ENCODE peak calls at places on chromosome 15, in nine cellular contexts. F is MM.1S, O is SK-N-SH, H is neural progenitor cell, A is hepatocyte, J is GM23338, D is PC-3, I is HCT116, K is OCI-LY7. L is an unnamed sample. For H3K4me1, the result is how much of the 10 kb centered on the place peaks cover.

GRCh38 chr15:98347001-98347400 is 301.3 kb upstream of the IGF1R start:
- DNase-seq in F (no peak), O (no peak), H (no peak), A (no peak), J (no peak), D (no peak), I (no peak), K (no peak), L (no peak)

GRCh38 chr15:51735611-51736010 is 1.8 kb downstream of the LYSMD2 start:
- DNase-seq in F (no peak), O (peak), H (no peak), A (no peak), J (no peak), D (no peak), I (no peak), K (no peak), L (no peak)

GRCh38 chr15:57213783-57214366 is 162.4 kb upstream of the CGNL1 start:
- DNase-seq in F (peak), O (peak), H (peak), A (peak), J (no peak), D (peak), I (peak), K (peak), L (peak)

GRCh38 chr15:95520511-95520910 is 810.0 kb upstream of the NR2F2 start:
- DNase-seq in F (no peak), O (no peak), H (no peak), A (no peak), J (no peak), D (no peak), I (no peak), K (no peak), L (no peak)

GRCh38 chr15:69160976-69161877 is 792 bp downstream of the GLCE start:
- DNase-seq in F (peak), O (peak), H (peak), A (peak), J (peak), D (peak), I (peak), K (peak), L (peak)

GRCh38 chr15:34331809-34332208 is 5.8 kb downstream of the SLC12A6 start:
- DNase-seq in F (no peak), O (no peak), H (no peak), A (no peak), J (no peak), D (no peak), I (no peak), K (no peak), L (no peak)

GRCh38 chr15:96119734-96120133 is 210.8 kb upstream of the NR2F2 start:
- DNase-seq in F (no peak), O (no peak), H (no peak), A (no peak), J (peak), D (no peak), I (no peak), K (no peak), L (no peak)

GRCh38 chr15:26889298-26889898 is 22.5 kb downstream of the GABRA5 start:
- DNase-seq in F (peak), O (peak), H (peak), A (peak), J (peak), D (peak), I (peak), K (peak), L (peak)

GRCh38 chr15:81002254-81003022 is 1.7 kb downstream of the TLNRD1 start:
- DNase-seq in F (peak), O (no peak), H (peak), A (no peak), J (peak), D (no peak), I (no peak), K (no peak), L (peak)

GRCh38 chr15:35120173-35120572 is 35.1 kb upstream of the NANOGP8 start:
- DNase-seq in F (no peak), O (no peak), H (no peak), A (no peak), J (no peak), D (no peak), I (no peak), K (no peak), L (no peak)

GRCh38 chr15:57610130-57610529 is 18.4 kb downstream of the MYZAP start:
- DNase-seq in F (no peak), O (no peak), H (no peak), A (peak), J (no peak), D (peak), I (peak), K (no peak), L (peak)

GRCh38 chr15:99315636-99316035 is 64.4 kb downstream of the LRRC28 start:
- DNase-seq in F (no peak), O (no peak), H (no peak), A (no peak), J (peak), D (peak), I (peak), K (no peak), L (no peak)

GRCh38 chr15:98514034-98514622 is 134.2 kb upstream of the IGF1R start:
- DNase-seq in F (no peak), O (no peak), H (no peak), A (no peak), J (no peak), D (no peak), I (no peak), K (no peak), L (no peak)

GRCh38 chr15:56244811-56245576 is 1.3 kb upstream of the RFX7 start:
- DNase-seq in F (no peak), O (no peak), H (peak), A (peak), J (peak), D (no peak), I (no peak), K (peak), L (no peak)

GRCh38 chr15:49215768-49216739 is 46.0 kb downstream of the GALK2 start:
- DNase-seq in F (no peak), O (no peak), H (peak), A (no peak), J (peak), D (peak), I (peak), K (peak), L (no peak)

GRCh38 chr15:75577401-75578205 is 1.5 kb downstream of the PTPN9 start:
- DNase-seq in F (no peak), O (peak), H (no peak), A (no peak), J (peak), D (peak), I (no peak), K (peak), L (peak)

GRCh38 chr15:75307778-75308390 is 25.2 kb downstream of the GOLGA6D start:
- DNase-seq in F (peak), O (peak), H (peak), A (peak), J (peak), D (peak), I (peak), K (peak), L (peak)

GRCh38 chr15:93210995-93211394 is 122.0 kb upstream of the RGMA start:
- DNase-seq in F (no peak), O (no peak), H (no peak), A (no peak), J (no peak), D (no peak), I (no peak), K (no peak), L (no peak)

GRCh38 chr15:97679289-97679688 is 281.2 kb upstream of the ARRDC4 start:
- DNase-seq in F (no peak), O (no peak), H (no peak), A (no peak), J (no peak), D (no peak), I (no peak), K (no peak), L (no peak)

GRCh38 chr15:85379403-85380131 is 836 bp upstream of the AKAP13 start:
- DNase-seq in F (peak), O (peak), H (peak), A (peak), J (peak), D (peak), I (no peak), K (peak), L (peak)

GRCh38 chr15:27361418-27361817 is 390.4 kb downstream of the GABRG3 start:
- DNase-seq in F (no peak), O (no peak), H (no peak), A (no peak), J (no peak), D (no peak), I (no peak), K (no peak), L (no peak)

GRCh38 chr15:77830041-77830440 is 197.3 kb upstream of the LINGO1 start:
- DNase-seq in F (no peak), O (no peak), H (no peak), A (no peak), J (no peak), D (no peak), I (peak), K (no peak), L (peak)

GRCh38 chr15:99729920-99730319 is 3.3 kb downstream of the LYSMD4 start:
- DNase-seq in F (peak), O (peak), H (peak), A (peak), J (peak), D (peak), I (no peak), K (peak), L (peak)

GRCh38 chr15:51992953-51993352 is 21.4 kb upstream of the LEO1 start:
- DNase-seq in F (no peak), O (no peak), H (no peak), A (no peak), J (no peak), D (peak), I (no peak), K (no peak), L (no peak)

GRCh38 chr15:79923068-79923514 is 26.3 kb upstream of the MTHFS start:
- DNase-seq in F (peak), O (peak), H (peak), A (peak), J (peak), D (peak), I (no peak), K (peak), L (peak)

GRCh38 chr15:72487070-72487797 is 13.1 kb downstream of the ARIH1 start:
- DNase-seq in F (no peak), O (no peak), H (no peak), A (no peak), J (no peak), D (peak), I (no peak), K (no peak), L (peak)

GRCh38 chr15:68340711-68341671 is 63.4 kb downstream of the FEM1B start:
- DNase-seq in F (no peak), O (no peak), H (no peak), A (no peak), J (no peak), D (no peak), I (no peak), K (no peak), L (no peak)

GRCh38 chr15:55552926-55553325 is 35.2 kb downstream of the PYGO1 start:
- DNase-seq in F (no peak), O (no peak), H (peak), A (peak), J (peak), D (no peak), I (no peak), K (no peak), L (peak)

GRCh38 chr15:78236491-78236890 is 2.1 kb upstream of the ACSBG1 start:
- DNase-seq in F (no peak), O (no peak), H (no peak), A (no peak), J (no peak), D (no peak), I (no peak), K (no peak), L (no peak)

GRCh38 chr15:80210612-80211554 is 41.1 kb downstream of the CTXND1 start:
- DNase-seq in F (no peak), O (no peak), H (no peak), A (no peak), J (no peak), D (no peak), I (no peak), K (peak), L (no peak)

GRCh38 chr15:79071901-79072300 is 18.7 kb downstream of the RASGRF1 start:
- DNase-seq in F (no peak), O (no peak), H (no peak), A (no peak), J (no peak), D (no peak), I (no peak), K (no peak), L (peak)

GRCh38 chr15:50135123-50135541 is 16.1 kb upstream of the ATP8B4 start:
- DNase-seq in F (no peak), O (no peak), H (no peak), A (no peak), J (no peak), D (no peak), I (no peak), K (no peak), L (peak)

GRCh38 chr15:43487271-43487895 is 5.6 kb downstream of the TP53BP1 start:
- DNase-seq in F (no peak), O (no peak), H (no peak), A (no peak), J (no peak), D (no peak), I (no peak), K (no peak), L (no peak)

GRCh38 chr15:56869573-56869972 is 48.9 kb upstream of the TCF12 start:
- DNase-seq in F (peak), O (peak), H (peak), A (peak), J (peak), D (no peak), I (peak), K (peak), L (peak)

GRCh38 chr15:92460023-92460422 is 66.3 kb downstream of the ST8SIA2 start:
- DNase-seq in F (no peak), O (no peak), H (no peak), A (no peak), J (no peak), D (no peak), I (no peak), K (no peak), L (no peak)

GRCh38 chr15:86178845-86179244 is 99.2 kb downstream of the AGBL1 start:
- DNase-seq in F (no peak), O (peak), H (peak), A (no peak), J (peak), D (no peak), I (no peak), K (no peak), L (no peak)

DNA sequence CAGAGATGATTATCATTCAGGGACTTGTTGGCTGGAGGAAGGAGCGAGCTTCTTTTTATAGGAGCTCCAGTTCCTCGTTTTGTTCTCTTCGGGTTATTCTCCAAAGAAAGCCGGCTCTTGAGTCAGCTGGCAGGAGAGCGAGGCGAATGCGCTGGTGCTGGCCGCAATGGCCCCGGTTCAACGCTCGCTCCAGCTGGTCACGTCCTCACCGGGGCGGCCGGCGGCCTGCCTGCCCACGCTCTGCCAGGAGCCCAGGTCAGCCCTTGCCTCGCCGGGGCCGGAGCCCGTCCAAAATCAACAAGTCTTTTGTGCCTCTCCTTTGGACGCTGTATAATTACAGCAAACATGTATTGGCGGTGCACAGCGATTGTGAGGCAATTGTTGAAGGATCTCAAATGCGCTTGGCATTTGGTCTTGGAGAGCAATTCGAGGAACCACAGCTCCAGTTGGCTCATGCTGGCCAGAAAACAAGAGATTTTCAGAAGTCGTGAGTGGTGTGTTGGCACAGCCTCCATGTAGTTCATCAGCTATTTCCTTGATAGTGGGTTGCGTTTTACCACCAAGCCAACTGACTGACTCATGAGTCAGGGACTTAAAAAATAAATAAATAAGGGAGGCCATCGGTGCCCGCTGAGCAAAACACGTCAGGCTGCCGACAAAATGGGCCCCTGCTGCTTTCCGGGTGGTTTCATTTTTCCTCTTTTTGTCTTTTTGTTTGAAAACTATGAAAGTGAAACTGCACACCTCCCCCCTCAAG is 288.5 kb downstream of the UACA start:
- DNase-seq in F (no peak), O (no peak), H (no peak), A (no peak), J (no peak), D (peak), I (peak), K (no peak), L (peak)
- TF ChIP-seq EZH2phosphoT487 in F (no peak), O (no peak), H (no peak), A (no peak), J (no peak), D (peak), I (no peak), K (no peak), L (peak)

GRCh38 chr15:53072077-53072476 is 281.9 kb upstream of the ONECUT1 start:
- DNase-seq in F (peak), O (no peak), H (peak), A (peak), J (peak), D (peak), I (peak), K (peak), L (peak)

GRCh38 chr15:53068671-53069070 is 278.5 kb upstream of the ONECUT1 start:
- DNase-seq in F (no peak), O (no peak), H (no peak), A (no peak), J (no peak), D (no peak), I (no peak), K (no peak), L (no peak)

GRCh38 chr15:53074221-53074620 is 284.1 kb upstream of the ONECUT1 start:
- DNase-seq in F (no peak), O (no peak), H (no peak), A (no peak), J (no peak), D (no peak), I (no peak), K (no peak), L (no peak)
- H3K4me2 ChIP-seq in F (no peak), O (no peak), H (no peak), A (no peak), J (no peak), D (no peak), I (no peak), K (no peak), L (no peak)

GRCh38 chr15:31271706-31272557 is 54.7 kb upstream of the KLF13 start:
- DNase-seq in F (no peak), O (peak), H (peak), A (no peak), J (no peak), D (no peak), I (no peak), K (no peak), L (no peak)

GRCh38 chr15:31271224-31271635 is 55.4 kb upstream of the KLF13 start:
- DNase-seq in F (no peak), O (no peak), H (peak), A (no peak), J (no peak), D (no peak), I (no peak), K (no peak), L (no peak)

GRCh38 chr15:31269961-31270575 is 56.6 kb upstream of the KLF13 start:
- DNase-seq in F (no peak), O (no peak), H (peak), A (no peak), J (no peak), D (no peak), I (no peak), K (no peak), L (no peak)

GRCh38 chr15:31268911-31269784 is 57.5 kb upstream of the KLF13 start:
- DNase-seq in F (no peak), O (no peak), H (peak), A (peak), J (no peak), D (no peak), I (no peak), K (no peak), L (no peak)

GRCh38 chr15:31270767-31271166 is 55.9 kb upstream of the KLF13 start:
- DNase-seq in F (no peak), O (peak), H (peak), A (no peak), J (peak), D (no peak), I (no peak), K (peak), L (no peak)
- H3K4me1 ChIP-seq in F (under half), O (under half), H (under half), A (under half), J (under half), D (under half), I (under half), K (half or more), L (under half)

DNA sequence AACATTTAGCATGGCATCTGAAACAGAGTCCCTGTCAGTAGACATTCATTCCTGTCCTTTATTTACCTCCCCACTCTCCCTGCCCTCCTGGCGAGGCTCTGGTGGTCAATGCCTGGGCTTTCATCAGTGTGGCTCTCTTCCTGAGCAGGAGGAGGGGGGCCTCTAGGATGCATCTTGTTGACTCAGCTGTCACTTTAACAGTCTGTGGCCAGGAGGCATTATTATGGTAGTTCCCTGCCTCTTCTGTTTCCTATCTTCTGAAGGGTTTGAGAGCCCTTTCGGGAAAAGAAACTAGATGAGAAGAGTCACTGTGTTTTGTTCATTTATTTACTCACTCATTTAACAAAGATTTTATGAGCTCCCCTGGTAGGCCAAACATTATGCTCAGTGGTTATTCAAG is 2.4 kb upstream of the PPP1R14D start:
- DNase-seq in F (no peak), O (no peak), H (no peak), A (no peak), J (no peak), D (no peak), I (no peak), K (no peak), L (no peak)
- TF ChIP-seq EZH2phosphoT487 in F (no peak), O (no peak), H (no peak), A (no peak), J (no peak), D (no peak), I (no peak), K (no peak), L (no peak)

DNA sequence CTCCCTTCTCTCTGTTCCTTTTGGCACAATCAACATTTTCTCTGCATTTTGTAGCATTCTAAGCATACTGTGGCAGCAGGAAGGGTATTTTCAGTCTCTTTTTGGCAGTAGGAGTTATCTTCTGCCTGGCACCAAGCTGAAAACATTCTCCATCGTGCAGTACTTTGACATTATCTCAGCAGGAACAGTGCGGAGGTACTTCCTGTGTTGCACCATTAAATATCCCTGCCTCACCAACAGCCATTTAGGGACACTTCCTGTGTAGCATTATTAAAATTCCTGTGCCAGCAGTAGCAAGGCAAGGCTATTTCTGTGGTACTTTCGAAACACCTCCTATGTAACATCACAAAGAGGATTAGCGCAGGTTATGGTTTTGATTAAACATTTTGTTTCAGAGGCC is 233.2 kb upstream of the SEMA6D start:
- DNase-seq in F (no peak), O (no peak), H (no peak), A (no peak), J (peak), D (no peak), I (no peak), K (peak), L (no peak)
- H3K4me2 ChIP-seq in F (no peak), O (no peak), H (no peak), A (no peak), J (no peak), D (no peak), I (no peak), K (no peak), L (no peak)

DNA sequence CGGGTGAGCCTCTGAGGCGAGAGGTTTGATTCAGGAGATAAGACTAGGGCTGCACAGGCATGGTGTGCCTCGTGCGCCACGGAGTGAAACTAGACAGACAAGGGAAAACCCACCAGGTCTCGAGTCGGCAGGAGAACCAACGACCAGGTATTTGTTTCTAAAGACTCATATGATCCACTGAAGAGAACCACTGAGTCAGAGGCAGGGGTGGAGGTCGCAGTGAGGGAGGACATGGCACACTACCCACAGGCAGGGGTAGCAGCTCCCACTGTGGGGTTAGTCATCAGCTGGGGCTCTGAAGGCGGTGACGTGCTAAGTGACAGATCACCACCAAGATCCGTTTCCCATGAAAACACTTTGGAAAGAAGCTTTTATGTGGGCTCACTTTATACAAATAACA is 45.7 kb downstream of the CHSY1 start:
- DNase-seq in F (no peak), O (no peak), H (no peak), A (no peak), J (no peak), D (no peak), I (no peak), K (no peak), L (peak)
- H3K4me1 ChIP-seq in F (half or more), O (under half), H (under half), A (under half), J (under half), D (under half), I (under half), K (under half), L (half or more)